ENCODE peak calls at places on chromosomes 4 and X, in five cellular contexts. One of them, this sample, is unnamed.

GRCh38 chrX:99857455-99857854 is 552.6 kb downstream of the PCDH19 start:
- DNase-seq in GM12878: no peak
- DNase-seq in HepG2: no peak
- DNase-seq in HCT116: no peak
- DNase-seq in SK-N-SH: peak
- DNase-seq in this sample: no peak

GRCh38 chr4:122746485-122746965 is 14.0 kb downstream of the BBS12 start:
- DNase-seq in GM12878: no peak
- DNase-seq in HepG2: no peak
- DNase-seq in HCT116: no peak
- DNase-seq in SK-N-SH: no peak
- DNase-seq in this sample: no peak

GRCh38 chr4:164930647-164931046 is 46.8 kb downstream of the TRIM61 start:
- DNase-seq in GM12878: no peak
- DNase-seq in HepG2: no peak
- DNase-seq in HCT116: no peak
- DNase-seq in SK-N-SH: no peak
- DNase-seq in this sample: no peak

GRCh38 chr4:16627999-16628398 is 270.4 kb downstream of the LDB2 start:
- DNase-seq in GM12878: no peak
- DNase-seq in HepG2: no peak
- DNase-seq in HCT116: no peak
- DNase-seq in SK-N-SH: no peak
- DNase-seq in this sample: no peak

GRCh38 chrX:104913348-104913747 is 307.1 kb downstream of the TEX13A start:
- DNase-seq in GM12878: no peak
- DNase-seq in HepG2: peak
- DNase-seq in HCT116: no peak
- DNase-seq in SK-N-SH: peak
- DNase-seq in this sample: peak

GRCh38 chrX:47148946-47149345 is 3.9 kb downstream of the RBM10 start:
- DNase-seq in GM12878: no peak
- DNase-seq in HepG2: no peak
- DNase-seq in HCT116: no peak
- DNase-seq in SK-N-SH: no peak
- DNase-seq in this sample: no peak

GRCh38 chr4:139530833-139531427 is 25.1 kb downstream of the SETD7 start:
- DNase-seq in GM12878: no peak
- DNase-seq in HepG2: peak
- DNase-seq in HCT116: peak
- DNase-seq in SK-N-SH: peak
- DNase-seq in this sample: peak

GRCh38 chr4:140257461-140258305 is 103.7 kb upstream of the MAML3 start:
- DNase-seq in GM12878: no peak
- DNase-seq in HepG2: no peak
- DNase-seq in HCT116: no peak
- DNase-seq in SK-N-SH: no peak
- DNase-seq in this sample: no peak

GRCh38 chrX:5991393-5991792 is 237.3 kb downstream of the NLGN4X start:
- DNase-seq in GM12878: no peak
- DNase-seq in HepG2: no peak
- DNase-seq in HCT116: no peak
- DNase-seq in SK-N-SH: no peak
- DNase-seq in this sample: no peak

GRCh38 chr4:158850800-158851644 is 82.2 kb downstream of the FNIP2 start:
- DNase-seq in GM12878: no peak
- DNase-seq in HepG2: no peak
- DNase-seq in HCT116: peak
- DNase-seq in SK-N-SH: peak
- DNase-seq in this sample: peak

GRCh38 chr4:48831532-48832015 is 686 bp downstream of the OCIAD1 start:
- DNase-seq in GM12878: peak
- DNase-seq in HepG2: no peak
- DNase-seq in HCT116: no peak
- DNase-seq in SK-N-SH: no peak
- DNase-seq in this sample: no peak

GRCh38 chr4:98919996-98920395 is 8.9 kb downstream of the EIF4E start:
- DNase-seq in GM12878: no peak
- DNase-seq in HepG2: no peak
- DNase-seq in HCT116: no peak
- DNase-seq in SK-N-SH: no peak
- DNase-seq in this sample: no peak

GRCh38 chr4:54998991-54999390 is 126.4 kb downstream of the KDR start:
- DNase-seq in GM12878: no peak
- DNase-seq in HepG2: no peak
- DNase-seq in HCT116: no peak
- DNase-seq in SK-N-SH: no peak
- DNase-seq in this sample: no peak

GRCh38 chr4:153519677-153520076 is 53.5 kb downstream of the TMEM131L start:
- DNase-seq in GM12878: no peak
- DNase-seq in HepG2: no peak
- DNase-seq in HCT116: no peak
- DNase-seq in SK-N-SH: no peak
- DNase-seq in this sample: no peak

GRCh38 chrX:131747173-131747572 is 203.3 kb downstream of the OR13H1 start:
- DNase-seq in GM12878: peak
- DNase-seq in HepG2: no peak
- DNase-seq in HCT116: no peak
- DNase-seq in SK-N-SH: peak
- DNase-seq in this sample: no peak

GRCh38 chrX:39261446-39262147 is 460.3 kb downstream of the MID1IP1 start:
- DNase-seq in GM12878: no peak
- DNase-seq in HepG2: peak
- DNase-seq in HCT116: peak
- DNase-seq in SK-N-SH: peak
- DNase-seq in this sample: peak

GRCh38 chr4:94500696-94501095 is 49.0 kb downstream of the PDLIM5 start:
- DNase-seq in GM12878: no peak
- DNase-seq in HepG2: no peak
- DNase-seq in HCT116: no peak
- DNase-seq in SK-N-SH: no peak
- DNase-seq in this sample: no peak

GRCh38 chr4:52868138-52868537 is 6.0 kb downstream of the RASL11B start:
- DNase-seq in GM12878: no peak
- DNase-seq in HepG2: no peak
- DNase-seq in HCT116: no peak
- DNase-seq in SK-N-SH: peak
- DNase-seq in this sample: no peak

GRCh38 chrX:57104921-57105398 is 16.4 kb downstream of the SPIN2B start:
- DNase-seq in GM12878: no peak
- DNase-seq in HepG2: no peak
- DNase-seq in HCT116: no peak
- DNase-seq in SK-N-SH: no peak
- DNase-seq in this sample: no peak

GRCh38 chr4:72302981-72303704 is 265.9 kb downstream of the ADAMTS3 start:
- DNase-seq in GM12878: no peak
- DNase-seq in HepG2: peak
- DNase-seq in HCT116: peak
- DNase-seq in SK-N-SH: peak
- DNase-seq in this sample: peak

GRCh38 chr4:184385705-184386141 is 88.6 kb downstream of the IRF2 start:
- DNase-seq in GM12878: no peak
- DNase-seq in HepG2: peak
- DNase-seq in HCT116: no peak
- DNase-seq in SK-N-SH: no peak
- DNase-seq in this sample: no peak

GRCh38 chr4:138259296-138259695 is 17.1 kb upstream of the SLC7A11 start:
- DNase-seq in GM12878: no peak
- DNase-seq in HepG2: no peak
- DNase-seq in HCT116: no peak
- DNase-seq in SK-N-SH: no peak
- DNase-seq in this sample: no peak

GRCh38 chrX:84175943-84176342 is 12.1 kb downstream of the RPS6KA6 start:
- DNase-seq in GM12878: no peak
- DNase-seq in HepG2: no peak
- DNase-seq in HCT116: no peak
- DNase-seq in SK-N-SH: no peak
- DNase-seq in this sample: no peak

GRCh38 chr4:40254961-40255721 is 58.3 kb downstream of the RHOH start:
- DNase-seq in GM12878: no peak
- DNase-seq in HepG2: peak
- DNase-seq in HCT116: peak
- DNase-seq in SK-N-SH: no peak
- DNase-seq in this sample: no peak

GRCh38 chr4:3232871-3233271 is 16.1 kb upstream of the MSANTD1 start:
- DNase-seq in GM12878: no peak
- DNase-seq in HepG2: no peak
- DNase-seq in HCT116: no peak
- DNase-seq in SK-N-SH: no peak
- DNase-seq in this sample: no peak

GRCh38 chrX:130716822-130717405 is 186.1 kb downstream of the ENOX2 start:
- DNase-seq in GM12878: no peak
- DNase-seq in HepG2: no peak
- DNase-seq in HCT116: no peak
- DNase-seq in SK-N-SH: no peak
- DNase-seq in this sample: no peak

GRCh38 chrX:15745179-15745578 is 7.1 kb downstream of the CA5B start:
- DNase-seq in GM12878: no peak
- DNase-seq in HepG2: peak
- DNase-seq in HCT116: no peak
- DNase-seq in SK-N-SH: no peak
- DNase-seq in this sample: no peak

GRCh38 chrX:13923845-13924244 is 105.8 kb downstream of the GEMIN8 start:
- DNase-seq in GM12878: no peak
- DNase-seq in HepG2: no peak
- DNase-seq in HCT116: no peak
- DNase-seq in SK-N-SH: no peak
- DNase-seq in this sample: no peak

GRCh38 chr4:55673424-55673823 is 37.3 kb upstream of the NMU start:
- DNase-seq in GM12878: no peak
- DNase-seq in HepG2: no peak
- DNase-seq in HCT116: no peak
- DNase-seq in SK-N-SH: no peak
- DNase-seq in this sample: peak

DNA sequence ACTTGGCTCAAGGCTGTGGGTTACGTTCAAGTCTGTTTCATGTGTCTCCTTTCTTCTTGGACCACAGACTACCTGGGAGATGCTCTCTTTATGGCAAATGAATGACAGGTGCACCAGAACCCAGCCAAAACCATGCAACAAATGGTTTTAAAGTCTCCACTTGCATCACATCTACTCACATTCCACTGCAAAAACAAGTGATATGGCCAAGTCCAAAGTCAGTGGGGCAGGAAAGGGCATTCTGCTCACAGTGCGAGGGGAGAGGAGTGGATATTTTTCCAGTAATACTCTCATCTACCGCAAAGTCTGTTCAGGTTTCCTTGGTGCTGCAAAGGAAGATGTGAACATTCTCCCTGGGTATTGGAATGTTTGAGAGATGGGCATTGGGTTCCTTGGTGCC is 120.5 kb downstream of the UCHL1 start:
- DNase-seq in GM12878: no peak
- DNase-seq in HepG2: no peak
- DNase-seq in HCT116: no peak
- DNase-seq in SK-N-SH: no peak
- DNase-seq in this sample: no peak
- TF ChIP-seq ZBTB33 in GM12878: no peak
- TF ChIP-seq ZBTB33 in HepG2: no peak
- TF ChIP-seq ZBTB33 in HCT116: no peak
- TF ChIP-seq ZBTB33 in SK-N-SH: no peak
- TF ChIP-seq ZBTB33 in this sample: no peak

GRCh38 chr4:6910340-6910959 is 824 bp downstream of the TBC1D14 start:
- DNase-seq in GM12878: no peak
- DNase-seq in HepG2: no peak
- DNase-seq in HCT116: no peak
- DNase-seq in SK-N-SH: peak
- DNase-seq in this sample: peak
- TF ChIP-seq ZBTB33 in GM12878: no peak
- TF ChIP-seq ZBTB33 in HepG2: no peak
- TF ChIP-seq ZBTB33 in HCT116: no peak
- TF ChIP-seq ZBTB33 in SK-N-SH: no peak
- TF ChIP-seq ZBTB33 in this sample: no peak

GRCh38 chr4:7052923-7053715 is 9.9 kb downstream of the TADA2B start:
- DNase-seq in GM12878: no peak
- DNase-seq in HepG2: no peak
- DNase-seq in HCT116: no peak
- DNase-seq in SK-N-SH: no peak
- DNase-seq in this sample: no peak

GRCh38 chr4:7051144-7051495 is 7.9 kb downstream of the TADA2B start:
- DNase-seq in GM12878: no peak
- DNase-seq in HepG2: no peak
- DNase-seq in HCT116: no peak
- DNase-seq in SK-N-SH: no peak
- DNase-seq in this sample: no peak

GRCh38 chr4:7050481-7051143 is 7.4 kb downstream of the TADA2B start:
- DNase-seq in GM12878: no peak
- DNase-seq in HepG2: no peak
- DNase-seq in HCT116: no peak
- DNase-seq in SK-N-SH: no peak
- DNase-seq in this sample: no peak

GRCh38 chr4:7052313-7052712 is 9.1 kb downstream of the TADA2B start:
- DNase-seq in GM12878: no peak
- DNase-seq in HepG2: no peak
- DNase-seq in HCT116: no peak
- DNase-seq in SK-N-SH: no peak
- DNase-seq in this sample: no peak

DNA sequence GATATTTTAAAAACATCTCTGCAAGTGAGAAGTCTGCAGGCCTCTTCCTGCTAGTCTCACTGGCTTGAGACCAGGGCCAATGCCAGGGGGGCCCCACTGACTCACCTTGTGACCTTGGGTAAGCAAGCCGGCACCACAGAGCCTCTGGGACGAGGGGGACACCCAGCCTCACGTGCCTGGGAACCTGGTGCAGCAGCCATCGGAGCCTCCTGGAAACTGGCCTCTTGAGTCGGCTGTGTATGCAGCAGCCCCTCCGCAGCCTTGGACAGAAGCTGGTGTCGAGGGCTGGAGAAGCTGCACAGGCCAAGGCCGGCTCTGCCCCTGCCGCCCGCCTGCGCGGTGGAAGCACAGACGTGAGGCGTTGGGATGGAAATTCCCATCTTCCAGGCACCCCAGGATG is 8.7 kb downstream of the TADA2B start:
- DNase-seq in GM12878: no peak
- DNase-seq in HepG2: no peak
- DNase-seq in HCT116: no peak
- DNase-seq in SK-N-SH: no peak
- DNase-seq in this sample: no peak
- TF ChIP-seq ZBTB33 in GM12878: no peak
- TF ChIP-seq ZBTB33 in HepG2: no peak
- TF ChIP-seq ZBTB33 in HCT116: no peak
- TF ChIP-seq ZBTB33 in SK-N-SH: no peak
- TF ChIP-seq ZBTB33 in this sample: no peak

DNA sequence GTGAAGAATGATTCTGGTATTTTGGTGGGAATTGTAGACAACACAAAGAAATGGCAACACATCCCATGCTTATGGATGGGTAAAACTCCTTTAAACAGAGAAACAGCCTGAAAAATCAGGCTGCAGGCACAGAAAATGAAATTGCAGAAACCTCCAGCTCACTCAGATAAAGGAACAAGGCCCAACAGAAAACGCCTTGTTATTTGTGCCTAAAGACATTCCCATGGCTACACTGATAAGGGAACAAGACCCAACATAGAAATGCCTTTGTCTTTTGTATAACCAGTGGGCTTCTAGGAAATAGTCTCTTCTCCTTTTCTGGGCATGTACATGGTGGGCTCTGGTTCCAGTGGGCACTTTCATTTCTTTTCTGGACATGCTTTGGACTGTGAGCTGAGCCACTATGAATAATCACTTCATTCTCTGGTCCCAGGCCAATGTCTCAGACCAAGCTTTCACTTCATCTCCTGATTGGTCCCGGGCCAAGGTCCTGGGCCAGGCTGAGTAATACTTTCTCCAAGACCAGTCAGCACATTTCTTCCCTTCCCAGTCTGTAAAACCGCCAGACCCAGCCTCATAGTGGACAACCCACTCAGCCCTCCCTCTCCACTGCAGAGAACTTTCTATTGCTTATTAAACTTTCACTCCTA is 160.5 kb downstream of the TBX22 start:
- DNase-seq in GM12878: no peak
- DNase-seq in HepG2: no peak
- DNase-seq in HCT116: no peak
- DNase-seq in SK-N-SH: no peak
- DNase-seq in this sample: no peak
- TF ChIP-seq ZBTB33 in GM12878: no peak
- TF ChIP-seq ZBTB33 in HepG2: no peak
- TF ChIP-seq ZBTB33 in HCT116: no peak
- TF ChIP-seq ZBTB33 in SK-N-SH: no peak
- TF ChIP-seq ZBTB33 in this sample: no peak

This sample was measured in K562.